ENCODE peak calls at places on chromosomes 2 and 18, in eight cellular contexts. V, R, N, Z, H, G, P and M are unnamed samples.
A peak's percentile ranks its signal among the peaks of the same experiment; 100 is the strongest.

GRCh38 chr2:222424281-222424728 is at the start of gene SGPP2:
- DNase-seq in G (no peak), Z (no peak), V (no peak), N (peak; percentile 73), R (no peak), P (peak; percentile 78), H (peak; percentile 16), M (peak; percentile 76)

GRCh38 chr2:27407798-27408491 is 1.4 kb downstream of the PPM1G start:
- DNase-seq in H (no peak), G (peak; percentile 43), N (no peak), Z (peak; percentile 68), P (peak; percentile 58), R (no peak), V (no peak), M (peak; percentile 31)

GRCh38 chr2:101883860-101884259 is 107.9 kb upstream of the IL1R2 start:
- DNase-seq in V (no peak), N (no peak), G (no peak), R (no peak), Z (peak; percentile 83), H (no peak), P (peak; percentile 28), M (peak; percentile 47)

GRCh38 chr2:101842471-101842870 is 145.0 kb downstream of the MAP4K4 start:
- DNase-seq in G (no peak), P (no peak), N (no peak), R (no peak), Z (no peak), V (no peak), H (no peak), M (no peak)

GRCh38 chr18:65073060-65073550 is 677.7 kb upstream of the CDH7 start:
- DNase-seq in G (no peak), R (no peak), V (no peak), Z (no peak), P (no peak), N (no peak), H (no peak), M (no peak)

GRCh38 chr18:65788373-65788772 is 37.6 kb downstream of the CDH7 start:
- DNase-seq in G (no peak), V (no peak), P (peak; percentile 39), R (no peak), N (no peak), Z (no peak), H (peak; percentile 23), M (no peak)

GRCh38 chr2:12006841-12007240 is 260.4 kb downstream of the LPIN1 start:
- DNase-seq in Z (peak; percentile 25), R (no peak), N (no peak), V (no peak), P (peak; percentile 27), G (peak; percentile 8), H (no peak), M (no peak)

GRCh38 chr2:99862566-99862965 is 279.8 kb downstream of the AFF3 start:
- DNase-seq in G (no peak), H (no peak), R (no peak), P (no peak), N (no peak), Z (no peak), V (no peak), M (no peak)

GRCh38 chr2:189144700-189145211 is 34.8 kb downstream of the COL5A2 start:
- DNase-seq in N (no peak), H (no peak), V (peak; percentile 77), R (no peak), G (no peak), Z (peak; percentile 86), P (no peak), M (no peak)

GRCh38 chr2:225100856-225101294 is 58.6 kb upstream of the DOCK10 start:
- DNase-seq in P (no peak), H (no peak), V (peak; percentile 89), Z (peak; percentile 76), R (no peak), G (no peak), N (no peak), M (no peak)

GRCh38 chr18:62881509-62882016 is 166.2 kb downstream of the PHLPP1 start:
- DNase-seq in N (no peak), G (no peak), V (peak; percentile 85), Z (peak; percentile 94), R (no peak), H (no peak), P (peak; percentile 72), M (peak; percentile 37)

GRCh38 chr2:152376968-152377367 is 42.0 kb downstream of the FMNL2 start:
- DNase-seq in P (no peak), Z (peak; percentile 22), V (no peak), G (no peak), H (no peak), N (no peak), R (no peak), M (no peak)

GRCh38 chr2:235709124-235709813 is 215.4 kb downstream of the AGAP1 start:
- DNase-seq in P (peak; percentile 94), G (no peak), H (no peak), Z (no peak), N (peak; percentile 60), R (no peak), V (no peak), M (no peak)

GRCh38 chr2:174312581-174313234 is 22.0 kb upstream of the SP9 start:
- DNase-seq in H (no peak), V (no peak), G (no peak), R (no peak), Z (no peak), N (no peak), P (no peak), M (no peak)

GRCh38 chr2:20771296-20771695 is 51.6 kb downstream of the LDAH start:
- DNase-seq in Z (no peak), P (no peak), N (no peak), V (peak; percentile 25), H (no peak), G (no peak), R (no peak), M (no peak)

GRCh38 chr2:226911932-226912331 is 76.1 kb downstream of the RHBDD1 start:
- DNase-seq in V (no peak), P (no peak), Z (peak; percentile 44), N (no peak), H (no peak), R (no peak), G (no peak), M (no peak)

GRCh38 chr2:71872466-71873051 is 275.1 kb downstream of the CYP26B1 start:
- DNase-seq in H (no peak), V (no peak), Z (no peak), R (no peak), P (no peak), N (no peak), G (no peak), M (no peak)

GRCh38 chr2:37985333-37985732 is 60.2 kb downstream of the RMDN2 start:
- DNase-seq in H (no peak), P (no peak), V (peak; percentile 6), Z (peak; percentile 69), R (no peak), G (no peak), N (no peak), M (peak; percentile 12)

GRCh38 chr2:128642801-128643200 is 324.1 kb upstream of the HS6ST1 start:
- DNase-seq in N (no peak), H (no peak), Z (no peak), G (no peak), R (peak; percentile 43), P (no peak), V (no peak), M (no peak)

GRCh38 chr18:79819951-79820351 is 22.2 kb downstream of the KCNG2 start:
- DNase-seq in R (no peak), G (no peak), Z (peak; percentile 7), N (no peak), P (no peak), V (no peak), H (no peak), M (peak; percentile 74)

GRCh38 chr18:8361941-8362471 is 247.2 kb upstream of the RAB12 start:
- DNase-seq in H (no peak), Z (no peak), N (no peak), G (no peak), P (no peak), R (no peak), V (no peak), M (no peak)

GRCh38 chr18:35917043-35917442 is 55.4 kb upstream of the RMP24 start:
- DNase-seq in Z (no peak), P (no peak), V (no peak), H (no peak), R (no peak), N (no peak), G (no peak), M (no peak)

GRCh38 chr2:152047826-152048476 is 50.9 kb downstream of the CACNB4 start:
- DNase-seq in G (no peak), N (no peak), H (no peak), Z (no peak), P (no peak), V (no peak), R (no peak), M (no peak)

GRCh38 chr2:201642086-201642578 is 1.2 kb downstream of the TMEM237 start:
- DNase-seq in Z (no peak), G (no peak), P (no peak), N (no peak), V (no peak), H (no peak), R (no peak), M (no peak)

GRCh38 chr2:97701851-97702465 is 11.4 kb upstream of the ZAP70 start:
- DNase-seq in G (no peak), Z (no peak), R (no peak), P (no peak), V (no peak), H (no peak), N (no peak), M (no peak)

GRCh38 chr2:10817413-10817812 is 4.8 kb upstream of the PDIA6 start:
- DNase-seq in N (no peak), Z (no peak), H (no peak), G (no peak), P (peak; percentile 53), R (peak; percentile 75), V (no peak), M (no peak)
- TF ChIP-seq CTCF in N (peak; percentile 19), Z (peak; percentile 9), H (no peak), G (no peak), P (peak; percentile 12), R (no peak), V (peak; percentile 51), M (peak; percentile 24)

GRCh38 chr2:108988796-108989713 is at the start of gene EDAR:
- DNase-seq in N (no peak), P (peak; percentile 74), R (no peak), H (peak; percentile 34), Z (peak; percentile 28), G (peak; percentile 64), V (no peak), M (peak; percentile 71)
- TF ChIP-seq CTCF in N (peak; percentile 51), P (peak; percentile 43), R (no peak), H (no peak), Z (peak; percentile 44), G (no peak), V (peak; percentile 38), M (peak; percentile 38)

GRCh38 chr18:9792565-9793226 is 84.6 kb downstream of the RAB31 start:
- DNase-seq in H (no peak), R (no peak), P (peak; percentile 37), Z (no peak), N (no peak), G (peak; percentile 47), V (no peak), M (peak; percentile 34)
- TF ChIP-seq CTCF in H (peak; percentile 70), R (no peak), P (peak; percentile 65), Z (peak; percentile 59), N (peak; percentile 39), G (peak; percentile 85), V (peak; percentile 50), M (peak; percentile 27)

GRCh38 chr2:120199837-120200499 is 23.2 kb downstream of the TMEM185B start:
- DNase-seq in R (no peak), H (no peak), P (no peak), G (no peak), N (no peak), Z (no peak), V (no peak), M (no peak)

GRCh38 chr2:120192280-120192679 is 30.9 kb downstream of the TMEM185B start:
- DNase-seq in V (no peak), Z (no peak), R (no peak), H (no peak), G (no peak), P (no peak), N (no peak), M (no peak)

GRCh38 chr2:120195575-120195974 is 27.6 kb downstream of the TMEM185B start:
- DNase-seq in P (no peak), R (no peak), N (no peak), H (no peak), G (no peak), V (no peak), Z (no peak), M (no peak)
- TF ChIP-seq CTCF in P (no peak), R (no peak), N (no peak), H (no peak), G (no peak), V (no peak), Z (no peak), M (no peak)